ENCODE peak calls at places on chromosomes 2 and 18, in six cellular contexts. One of them, this sample, is unnamed.
A peak's percentile ranks its signal among the peaks of the same experiment; 100 is the strongest.

GRCh38 chr2:5304640-5305039 is 387.5 kb upstream of the SOX11 start:
- DNase-seq in PC-3: no peak
- DNase-seq in endothelial cell of umbilical vein: no peak
- DNase-seq in K562: no peak
- DNase-seq in Karpas-422: no peak
- DNase-seq in IMR-90: no peak
- DNase-seq in this sample: no peak

GRCh38 chr2:156320491-156320896 is 12.0 kb downstream of the NR4A2 start:
- DNase-seq in Karpas-422: no peak
- DNase-seq in IMR-90: peak; percentile 61
- DNase-seq in K562: no peak
- DNase-seq in PC-3: no peak
- DNase-seq in endothelial cell of umbilical vein: no peak
- DNase-seq in this sample: peak; percentile 78

GRCh38 chr18:36620801-36621200 is 208.0 kb downstream of the TPGS2 start:
- DNase-seq in PC-3: no peak
- DNase-seq in IMR-90: no peak
- DNase-seq in endothelial cell of umbilical vein: no peak
- DNase-seq in Karpas-422: no peak
- DNase-seq in K562: no peak
- DNase-seq in this sample: no peak

GRCh38 chr2:113720167-113720566 is 36.3 kb downstream of the SLC35F5 start:
- DNase-seq in IMR-90: peak; percentile 20
- DNase-seq in PC-3: peak; percentile 66
- DNase-seq in Karpas-422: no peak
- DNase-seq in K562: no peak
- DNase-seq in endothelial cell of umbilical vein: peak; percentile 23
- DNase-seq in this sample: no peak

GRCh38 chr2:95362486-95362885 is 40.0 kb upstream of the FAHD2A start:
- DNase-seq in PC-3: no peak
- DNase-seq in K562: no peak
- DNase-seq in endothelial cell of umbilical vein: no peak
- DNase-seq in Karpas-422: no peak
- DNase-seq in IMR-90: no peak
- DNase-seq in this sample: peak; percentile 15

GRCh38 chr18:22813648-22814328 is 119.3 kb upstream of the RBBP8 start:
- DNase-seq in endothelial cell of umbilical vein: peak; percentile 56
- DNase-seq in PC-3: peak; percentile 70
- DNase-seq in Karpas-422: peak; percentile 59
- DNase-seq in K562: peak; percentile 23
- DNase-seq in IMR-90: peak; percentile 65
- DNase-seq in this sample: no peak

GRCh38 chr2:9638532-9638931 is 7.7 kb upstream of the YWHAQ start:
- DNase-seq in PC-3: peak; percentile 94
- DNase-seq in endothelial cell of umbilical vein: peak; percentile 79
- DNase-seq in IMR-90: peak; percentile 97
- DNase-seq in K562: peak; percentile 58
- DNase-seq in Karpas-422: no peak
- DNase-seq in this sample: peak; percentile 94

GRCh38 chr18:42156266-42156665 is 201.2 kb downstream of the PIK3C3 start:
- DNase-seq in K562: no peak
- DNase-seq in endothelial cell of umbilical vein: no peak
- DNase-seq in PC-3: no peak
- DNase-seq in Karpas-422: no peak
- DNase-seq in IMR-90: no peak
- DNase-seq in this sample: no peak

GRCh38 chr18:8298186-8298585 is 311.1 kb upstream of the RAB12 start:
- DNase-seq in Karpas-422: no peak
- DNase-seq in PC-3: no peak
- DNase-seq in K562: no peak
- DNase-seq in IMR-90: peak; percentile 74
- DNase-seq in endothelial cell of umbilical vein: no peak
- DNase-seq in this sample: no peak

GRCh38 chr18:10476430-10476829 is 22.0 kb downstream of the APCDD1 start:
- DNase-seq in endothelial cell of umbilical vein: no peak
- DNase-seq in IMR-90: peak; percentile 37
- DNase-seq in K562: no peak
- DNase-seq in PC-3: no peak
- DNase-seq in Karpas-422: peak; percentile 41
- DNase-seq in this sample: no peak

GRCh38 chr2:86039178-86039962 is 66.3 kb downstream of the POLR1A start:
- DNase-seq in endothelial cell of umbilical vein: no peak
- DNase-seq in PC-3: no peak
- DNase-seq in Karpas-422: no peak
- DNase-seq in K562: no peak
- DNase-seq in IMR-90: no peak
- DNase-seq in this sample: no peak

GRCh38 chr2:233356546-233357308 is 2.4 kb downstream of the DGKD start:
- DNase-seq in Karpas-422: no peak
- DNase-seq in K562: no peak
- DNase-seq in PC-3: no peak
- DNase-seq in IMR-90: peak; percentile 27
- DNase-seq in endothelial cell of umbilical vein: no peak
- DNase-seq in this sample: no peak

GRCh38 chr2:65435625-65436168 is 3.3 kb upstream of the SPRED2 start:
- DNase-seq in IMR-90: peak; percentile 85
- DNase-seq in Karpas-422: peak; percentile 91
- DNase-seq in endothelial cell of umbilical vein: peak; percentile 55
- DNase-seq in K562: peak; percentile 88
- DNase-seq in PC-3: peak; percentile 81
- DNase-seq in this sample: peak; percentile 96

GRCh38 chr2:2769481-2770431 is 438.7 kb upstream of the MYT1L start:
- DNase-seq in K562: no peak
- DNase-seq in Karpas-422: no peak
- DNase-seq in endothelial cell of umbilical vein: no peak
- DNase-seq in PC-3: no peak
- DNase-seq in IMR-90: no peak
- DNase-seq in this sample: no peak

GRCh38 chr2:186339716-186340115 is 146.3 kb upstream of the ZC3H15 start:
- DNase-seq in endothelial cell of umbilical vein: no peak
- DNase-seq in PC-3: no peak
- DNase-seq in Karpas-422: no peak
- DNase-seq in IMR-90: peak; percentile 26
- DNase-seq in K562: no peak
- DNase-seq in this sample: no peak

GRCh38 chr2:29420999-29421856 is 306.0 kb downstream of the CLIP4 start:
- DNase-seq in IMR-90: peak; percentile 40
- DNase-seq in K562: no peak
- DNase-seq in PC-3: no peak
- DNase-seq in endothelial cell of umbilical vein: no peak
- DNase-seq in Karpas-422: no peak
- DNase-seq in this sample: no peak

GRCh38 chr2:161208527-161209139 is 48.4 kb downstream of the TANK start:
- DNase-seq in K562: peak; percentile 23
- DNase-seq in endothelial cell of umbilical vein: peak; percentile 69
- DNase-seq in IMR-90: peak; percentile 92
- DNase-seq in Karpas-422: no peak
- DNase-seq in PC-3: peak; percentile 87
- DNase-seq in this sample: no peak

GRCh38 chr2:236712961-236713673 is 143.5 kb downstream of the ACKR3 start:
- DNase-seq in endothelial cell of umbilical vein: no peak
- DNase-seq in K562: no peak
- DNase-seq in IMR-90: no peak
- DNase-seq in PC-3: no peak
- DNase-seq in Karpas-422: no peak
- DNase-seq in this sample: no peak

GRCh38 chr2:236714061-236714460 is 144.4 kb downstream of the ACKR3 start:
- DNase-seq in K562: no peak
- DNase-seq in IMR-90: no peak
- DNase-seq in Karpas-422: no peak
- DNase-seq in PC-3: peak; percentile 24
- DNase-seq in endothelial cell of umbilical vein: no peak
- DNase-seq in this sample: no peak

GRCh38 chr2:236715077-236715476 is 145.5 kb downstream of the ACKR3 start:
- DNase-seq in K562: no peak
- DNase-seq in Karpas-422: no peak
- DNase-seq in endothelial cell of umbilical vein: no peak
- DNase-seq in PC-3: no peak
- DNase-seq in IMR-90: no peak
- DNase-seq in this sample: no peak

GRCh38 chr2:236711440-236711839 is 141.8 kb downstream of the ACKR3 start:
- DNase-seq in Karpas-422: no peak
- DNase-seq in K562: no peak
- DNase-seq in IMR-90: no peak
- DNase-seq in endothelial cell of umbilical vein: no peak
- DNase-seq in PC-3: peak; percentile 89
- DNase-seq in this sample: no peak

DNA sequence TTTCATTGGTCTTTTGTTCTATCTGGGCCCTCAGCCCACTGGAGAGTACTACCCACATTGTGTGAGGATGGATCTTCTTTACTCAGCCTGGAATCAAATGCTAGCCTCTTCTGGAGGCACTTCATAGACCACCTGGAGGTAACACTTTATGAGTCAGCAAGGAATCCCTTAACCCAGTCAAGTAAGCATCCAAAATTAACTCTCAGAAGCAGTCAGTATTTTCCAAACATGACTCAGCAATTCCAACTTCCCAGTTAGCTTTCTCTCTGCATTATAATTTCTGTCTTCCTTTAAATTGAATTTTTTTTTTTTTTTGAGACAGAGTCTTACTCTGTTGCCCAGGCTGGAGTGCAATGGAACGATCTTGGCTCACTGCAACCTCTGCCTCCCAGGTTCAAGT is 142.7 kb downstream of the ACKR3 start:
- DNase-seq in Karpas-422: no peak
- DNase-seq in K562: no peak
- DNase-seq in PC-3: peak; percentile 49
- DNase-seq in endothelial cell of umbilical vein: peak; percentile 17
- DNase-seq in IMR-90: peak; percentile 23
- DNase-seq in this sample: no peak
- H3K27ac ChIP-seq in Karpas-422: no peak overlapping the region
- H3K27ac ChIP-seq in K562: no peak overlapping the region
- H3K27ac ChIP-seq in PC-3: peak overlapping the region; percentile 86
- H3K27ac ChIP-seq in endothelial cell of umbilical vein: no peak overlapping the region
- H3K27ac ChIP-seq in IMR-90: no peak overlapping the region
- H3K27ac ChIP-seq in this sample: no peak overlapping the region

GRCh38 chr2:131047275-131047652 is 46.0 kb downstream of the FAM168B start:
- DNase-seq in K562: no peak
- DNase-seq in IMR-90: no peak
- DNase-seq in endothelial cell of umbilical vein: no peak
- DNase-seq in Karpas-422: no peak
- DNase-seq in PC-3: no peak
- DNase-seq in this sample: peak; percentile 49

GRCh38 chr2:131050896-131051295 is 42.4 kb downstream of the FAM168B start:
- DNase-seq in PC-3: no peak
- DNase-seq in endothelial cell of umbilical vein: no peak
- DNase-seq in K562: no peak
- DNase-seq in IMR-90: no peak
- DNase-seq in Karpas-422: no peak
- DNase-seq in this sample: peak; percentile 24

GRCh38 chr2:131047920-131048560 is 45.2 kb downstream of the FAM168B start:
- DNase-seq in IMR-90: no peak
- DNase-seq in Karpas-422: no peak
- DNase-seq in endothelial cell of umbilical vein: no peak
- DNase-seq in K562: no peak
- DNase-seq in PC-3: no peak
- DNase-seq in this sample: no peak

GRCh38 chr2:131048641-131049040 is 44.6 kb downstream of the FAM168B start:
- DNase-seq in PC-3: no peak
- DNase-seq in IMR-90: no peak
- DNase-seq in K562: no peak
- DNase-seq in Karpas-422: no peak
- DNase-seq in endothelial cell of umbilical vein: no peak
- DNase-seq in this sample: peak; percentile 42

DNA sequence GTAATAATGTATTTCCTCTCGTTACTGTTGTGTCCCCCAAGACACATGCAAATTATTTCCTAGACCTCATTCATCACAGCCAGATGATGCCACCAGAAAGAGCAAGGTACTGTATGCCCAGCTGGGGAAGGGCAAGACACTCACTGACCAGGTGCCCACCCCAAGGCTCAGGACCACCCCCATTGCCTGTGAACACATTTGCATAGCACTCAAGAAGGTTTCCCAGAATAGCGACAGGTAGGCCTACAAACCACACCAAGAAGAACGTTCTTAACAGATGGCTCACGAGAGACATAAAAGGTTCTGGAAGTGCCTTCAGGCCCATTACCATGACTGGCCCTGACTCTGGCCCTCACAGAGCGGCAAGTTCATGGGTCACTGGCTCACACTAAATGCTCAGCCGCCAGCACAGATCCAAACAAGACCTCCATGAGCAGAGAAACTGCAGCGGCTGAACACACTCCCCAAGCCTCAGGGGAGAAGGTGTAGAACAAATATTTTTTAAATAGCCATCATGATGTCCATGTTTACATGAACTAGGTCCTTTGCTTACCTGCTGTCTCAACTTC is 44.0 kb downstream of the FAM168B start:
- DNase-seq in IMR-90: no peak
- DNase-seq in Karpas-422: no peak
- DNase-seq in PC-3: no peak
- DNase-seq in K562: no peak
- DNase-seq in endothelial cell of umbilical vein: no peak
- DNase-seq in this sample: no peak
- H3K36me3 ChIP-seq in IMR-90: peaks cover 53% of the 10 kb centered on the region
- H3K36me3 ChIP-seq in Karpas-422: peaks cover 35% of the 10 kb centered on the region
- H3K36me3 ChIP-seq in PC-3: peaks cover 66% of the 10 kb centered on the region
- H3K36me3 ChIP-seq in K562: peaks cover 73% of the 10 kb centered on the region
- H3K36me3 ChIP-seq in endothelial cell of umbilical vein: peaks cover 44% of the 10 kb centered on the region
- H3K36me3 ChIP-seq in this sample: peaks cover 23% of the 10 kb centered on the region

GRCh38 chr2:122007577-122007976 is 252.1 kb downstream of the TSN start:
- DNase-seq in endothelial cell of umbilical vein: no peak
- DNase-seq in Karpas-422: no peak
- DNase-seq in PC-3: no peak
- DNase-seq in K562: no peak
- DNase-seq in IMR-90: no peak
- DNase-seq in this sample: no peak
- H3K9ac ChIP-seq in endothelial cell of umbilical vein: no peak overlapping the region
- H3K9ac ChIP-seq in Karpas-422: no peak overlapping the region
- H3K9ac ChIP-seq in PC-3: no peak overlapping the region
- H3K9ac ChIP-seq in K562: no peak overlapping the region
- H3K9ac ChIP-seq in IMR-90: no peak overlapping the region
- H3K9ac ChIP-seq in this sample: no peak overlapping the region

DNA sequence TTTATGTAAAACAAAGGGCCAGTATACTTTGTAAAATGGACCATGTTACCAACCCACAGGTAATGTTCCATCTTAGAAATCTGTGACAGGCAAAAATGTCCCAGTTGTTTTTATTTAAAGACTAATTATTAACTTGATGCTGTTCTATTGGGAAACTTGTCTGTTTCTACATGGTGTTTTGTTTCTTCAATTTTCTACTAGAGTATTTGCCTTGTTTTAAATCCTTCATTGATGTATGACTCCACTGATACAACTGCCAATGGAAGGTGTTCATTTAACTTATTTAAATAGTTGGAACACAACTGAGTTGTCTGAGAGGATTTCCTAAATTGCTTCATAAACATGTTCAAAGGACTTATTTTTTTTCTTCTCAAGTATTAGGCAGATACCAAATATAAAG is 151.9 kb upstream of the XPO1 start:
- DNase-seq in endothelial cell of umbilical vein: no peak
- DNase-seq in IMR-90: no peak
- DNase-seq in Karpas-422: no peak
- DNase-seq in K562: no peak
- DNase-seq in PC-3: no peak
- DNase-seq in this sample: no peak
- H3K27ac ChIP-seq in endothelial cell of umbilical vein: no peak overlapping the region
- H3K27ac ChIP-seq in IMR-90: no peak overlapping the region
- H3K27ac ChIP-seq in Karpas-422: no peak overlapping the region
- H3K27ac ChIP-seq in K562: no peak overlapping the region
- H3K27ac ChIP-seq in PC-3: no peak overlapping the region
- H3K27ac ChIP-seq in this sample: no peak overlapping the region

GRCh38 chr2:230299618-230300017 is 27.4 kb upstream of the SP140L start:
- DNase-seq in K562: no peak
- DNase-seq in endothelial cell of umbilical vein: no peak
- DNase-seq in Karpas-422: no peak
- DNase-seq in IMR-90: no peak
- DNase-seq in PC-3: no peak
- DNase-seq in this sample: no peak
- H3K36me3 ChIP-seq in K562: no peaks in the 10 kb centered on the region
- H3K36me3 ChIP-seq in endothelial cell of umbilical vein: no peaks in the 10 kb centered on the region
- H3K36me3 ChIP-seq in Karpas-422: peaks cover 4% of the 10 kb centered on the region
- H3K36me3 ChIP-seq in IMR-90: no peaks in the 10 kb centered on the region
- H3K36me3 ChIP-seq in PC-3: no peaks in the 10 kb centered on the region
- H3K36me3 ChIP-seq in this sample: no peaks in the 10 kb centered on the region

This sample was measured in kidney.